ENCODE peak calls at places on chromosomes 5 and 9, in four cellular contexts. One of them, this sample, is unnamed.
A peak's percentile ranks its signal among the peaks of the same experiment; 100 is the strongest.

GRCh38 chr5:99104538-99105132 is 175.8 kb upstream of the CHD1 start:
- DNase-seq in CD4-positive, alpha-beta T cell: no peak
- DNase-seq in dorsolateral prefrontal cortex: no peak
- DNase-seq in GM13977: no peak
- DNase-seq in this sample: no peak

GRCh38 chr9:134377976-134378375 is 51.7 kb downstream of the RXRA start:
- DNase-seq in GM13977: no peak
- DNase-seq in dorsolateral prefrontal cortex: no peak
- DNase-seq in CD4-positive, alpha-beta T cell: no peak
- DNase-seq in this sample: no peak

GRCh38 chr9:5870691-5871090 is 20.0 kb upstream of the MLANA start:
- DNase-seq in CD4-positive, alpha-beta T cell: no peak
- DNase-seq in GM13977: no peak
- DNase-seq in dorsolateral prefrontal cortex: no peak
- DNase-seq in this sample: no peak

GRCh38 chr5:124148574-124148973 is 597.9 kb downstream of the ZNF608 start:
- DNase-seq in dorsolateral prefrontal cortex: no peak
- DNase-seq in GM13977: no peak
- DNase-seq in CD4-positive, alpha-beta T cell: no peak
- DNase-seq in this sample: no peak

GRCh38 chr5:10303699-10304170 is 4.0 kb downstream of the CMBL start:
- DNase-seq in dorsolateral prefrontal cortex: no peak
- DNase-seq in GM13977: no peak
- DNase-seq in CD4-positive, alpha-beta T cell: no peak
- DNase-seq in this sample: no peak

GRCh38 chr9:76292246-76292645 is 102.0 kb downstream of the RFK start:
- DNase-seq in GM13977: no peak
- DNase-seq in CD4-positive, alpha-beta T cell: no peak
- DNase-seq in dorsolateral prefrontal cortex: no peak
- DNase-seq in this sample: no peak

GRCh38 chr9:115262477-115262876 is 144.5 kb upstream of the TNC start:
- DNase-seq in dorsolateral prefrontal cortex: no peak
- DNase-seq in GM13977: no peak
- DNase-seq in CD4-positive, alpha-beta T cell: no peak
- DNase-seq in this sample: no peak

GRCh38 chr9:132185164-132186009 is 23.5 kb downstream of the NTNG2 start:
- DNase-seq in CD4-positive, alpha-beta T cell: no peak
- DNase-seq in dorsolateral prefrontal cortex: no peak
- DNase-seq in GM13977: no peak
- DNase-seq in this sample: no peak

GRCh38 chr5:150001660-150002493 is 1.3 kb downstream of the HMGXB3 start:
- DNase-seq in dorsolateral prefrontal cortex: no peak
- DNase-seq in CD4-positive, alpha-beta T cell: peak; percentile 37
- DNase-seq in GM13977: peak; percentile 81
- DNase-seq in this sample: peak; percentile 31

GRCh38 chr9:76557674-76558073 is 98.7 kb downstream of the GCNT1 start:
- DNase-seq in dorsolateral prefrontal cortex: no peak
- DNase-seq in GM13977: no peak
- DNase-seq in CD4-positive, alpha-beta T cell: no peak
- DNase-seq in this sample: no peak

GRCh38 chr5:93162201-93162654 is 418.8 kb downstream of the NR2F1-AS1 start:
- DNase-seq in dorsolateral prefrontal cortex: no peak
- DNase-seq in GM13977: no peak
- DNase-seq in CD4-positive, alpha-beta T cell: no peak
- DNase-seq in this sample: no peak

GRCh38 chr9:70954126-70954525 is 167.3 kb downstream of the TRPM3 start:
- DNase-seq in GM13977: no peak
- DNase-seq in dorsolateral prefrontal cortex: no peak
- DNase-seq in CD4-positive, alpha-beta T cell: no peak
- DNase-seq in this sample: no peak

GRCh38 chr5:43313854-43314457 is 744 bp upstream of the HMGCS1 start:
- DNase-seq in GM13977: no peak
- DNase-seq in CD4-positive, alpha-beta T cell: no peak
- DNase-seq in dorsolateral prefrontal cortex: no peak
- DNase-seq in this sample: peak; percentile 18

GRCh38 chr5:136864960-136865359 is 499.6 kb upstream of the TRPC7 start:
- DNase-seq in GM13977: no peak
- DNase-seq in CD4-positive, alpha-beta T cell: no peak
- DNase-seq in dorsolateral prefrontal cortex: no peak
- DNase-seq in this sample: no peak

GRCh38 chr5:54807421-54807820 is 178.0 kb downstream of the ESM1 start:
- DNase-seq in dorsolateral prefrontal cortex: no peak
- DNase-seq in CD4-positive, alpha-beta T cell: no peak
- DNase-seq in GM13977: no peak
- DNase-seq in this sample: no peak

GRCh38 chr9:69671291-69671903 is 774 bp downstream of the APBA1 start:
- DNase-seq in dorsolateral prefrontal cortex: no peak
- DNase-seq in CD4-positive, alpha-beta T cell: no peak
- DNase-seq in GM13977: no peak
- DNase-seq in this sample: no peak

GRCh38 chr5:173736374-173736773 is 119.9 kb upstream of the BOD1 start:
- DNase-seq in CD4-positive, alpha-beta T cell: no peak
- DNase-seq in GM13977: no peak
- DNase-seq in dorsolateral prefrontal cortex: no peak
- DNase-seq in this sample: no peak

GRCh38 chr5:154470949-154471870 is 6.8 kb downstream of the HAND1 start:
- DNase-seq in GM13977: no peak
- DNase-seq in CD4-positive, alpha-beta T cell: no peak
- DNase-seq in dorsolateral prefrontal cortex: no peak
- DNase-seq in this sample: no peak

GRCh38 chr9:136576269-136576626 is 30.4 kb upstream of the NOTCH1 start:
- DNase-seq in CD4-positive, alpha-beta T cell: no peak
- DNase-seq in dorsolateral prefrontal cortex: no peak
- DNase-seq in GM13977: no peak
- DNase-seq in this sample: no peak

GRCh38 chr5:167652690-167653089 is 638.8 kb upstream of the WWC1 start:
- DNase-seq in GM13977: no peak
- DNase-seq in dorsolateral prefrontal cortex: no peak
- DNase-seq in CD4-positive, alpha-beta T cell: no peak
- DNase-seq in this sample: no peak

GRCh38 chr9:108050894-108051293 is 561.3 kb upstream of the KLF4 start:
- DNase-seq in CD4-positive, alpha-beta T cell: no peak
- DNase-seq in dorsolateral prefrontal cortex: no peak
- DNase-seq in GM13977: no peak
- DNase-seq in this sample: no peak

GRCh38 chr5:1763548-1763911 is 36.1 kb downstream of the MRPL36 start:
- DNase-seq in GM13977: peak; percentile 83
- DNase-seq in dorsolateral prefrontal cortex: no peak
- DNase-seq in CD4-positive, alpha-beta T cell: no peak
- DNase-seq in this sample: peak; percentile 53

GRCh38 chr9:121651295-121652036 is at the start of gene DAB2IP:
- DNase-seq in GM13977: no peak
- DNase-seq in dorsolateral prefrontal cortex: peak; percentile 61
- DNase-seq in CD4-positive, alpha-beta T cell: no peak
- DNase-seq in this sample: peak; percentile 72

GRCh38 chr5:65113766-65114165 is 345.0 kb downstream of the CWC27 start:
- DNase-seq in CD4-positive, alpha-beta T cell: no peak
- DNase-seq in dorsolateral prefrontal cortex: no peak
- DNase-seq in GM13977: no peak
- DNase-seq in this sample: no peak

GRCh38 chr9:130054428-130054786 is 701 bp downstream of the GPR107 start:
- DNase-seq in dorsolateral prefrontal cortex: no peak
- DNase-seq in CD4-positive, alpha-beta T cell: no peak
- DNase-seq in GM13977: no peak
- DNase-seq in this sample: no peak

DNA sequence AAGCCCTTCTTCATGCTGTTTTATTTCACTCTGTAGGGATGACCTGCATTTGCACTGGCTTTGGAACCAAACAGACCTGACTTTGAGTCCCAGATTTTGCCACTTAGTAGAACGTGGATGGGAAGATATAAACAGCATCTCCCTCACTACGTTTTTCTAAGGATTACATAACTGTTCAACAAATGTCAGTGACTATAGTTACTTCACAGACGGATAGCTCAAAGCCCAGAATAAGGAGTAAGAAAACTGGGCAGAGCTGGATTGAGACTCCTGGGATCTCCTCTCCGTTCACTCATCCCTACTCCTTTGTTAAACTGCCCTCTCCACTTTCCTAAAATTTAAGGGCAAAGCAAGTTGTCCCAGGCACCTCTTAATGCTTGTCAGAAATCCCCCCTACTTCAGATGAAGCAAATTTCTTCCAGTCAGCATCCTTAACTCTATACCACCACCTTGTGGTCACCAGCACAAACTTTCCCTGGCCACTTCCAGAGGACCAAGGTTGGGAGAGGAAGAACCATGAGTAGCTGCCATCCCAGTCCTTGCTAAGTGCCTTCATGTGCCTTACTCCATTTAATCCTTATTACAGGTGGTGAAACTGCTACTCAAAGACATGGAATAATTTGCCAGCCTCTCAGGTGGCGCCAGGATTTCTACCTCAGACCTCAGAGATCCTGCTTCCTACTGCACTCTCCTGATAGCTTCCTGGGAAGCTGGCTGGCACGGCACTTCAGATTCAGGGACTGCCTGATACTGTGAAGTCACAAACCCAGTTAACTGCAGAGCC is 38.4 kb downstream of the EGR1 start:
- DNase-seq in CD4-positive, alpha-beta T cell: peak; percentile 24
- DNase-seq in dorsolateral prefrontal cortex: no peak
- DNase-seq in GM13977: peak; percentile 57
- DNase-seq in this sample: peak; percentile 39
- TF ChIP-seq CTCF in CD4-positive, alpha-beta T cell: peak; percentile 74
- TF ChIP-seq CTCF in dorsolateral prefrontal cortex: peak; percentile 64
- TF ChIP-seq CTCF in GM13977: peak; percentile 77
- TF ChIP-seq CTCF in this sample: peak; percentile 79

DNA sequence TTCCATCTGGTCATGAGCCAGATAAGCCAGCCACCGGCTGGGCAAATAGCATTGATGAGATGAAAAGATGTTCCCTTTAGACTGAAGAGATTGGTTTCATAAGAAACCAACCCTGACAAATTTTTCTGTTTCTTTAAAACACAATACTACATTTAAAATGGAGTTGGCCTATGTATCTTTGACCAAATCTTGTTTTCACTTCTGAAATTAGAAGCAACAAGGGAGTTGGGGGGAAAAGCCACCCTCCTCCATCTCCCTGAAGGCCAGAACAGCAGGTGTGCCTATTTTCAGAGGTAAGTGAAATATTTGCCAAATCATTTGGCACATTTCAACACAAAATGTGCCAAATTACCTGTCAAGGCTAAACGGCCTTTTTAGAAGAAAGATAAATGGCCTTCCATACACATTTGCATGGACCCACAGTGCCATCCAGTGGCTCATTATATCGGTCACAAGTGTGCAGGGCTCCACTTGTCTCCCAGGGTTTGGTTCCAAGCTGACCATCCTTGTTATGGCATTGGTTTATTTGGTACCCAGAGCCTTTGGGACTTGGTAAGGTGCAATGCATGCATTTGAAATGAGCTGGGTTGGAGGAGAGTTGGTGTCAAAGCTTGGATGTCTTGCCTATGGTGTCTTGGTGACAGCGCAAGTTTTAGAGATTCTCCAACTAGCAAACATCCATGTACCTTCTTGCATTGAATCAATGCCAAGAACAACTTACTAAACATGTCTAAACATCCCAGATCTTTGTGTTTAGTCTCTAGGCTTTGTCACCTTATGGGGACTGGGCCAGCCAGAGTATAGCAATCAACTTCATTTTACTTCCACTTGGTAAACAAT is 372.0 kb upstream of the KIF2A start:
- DNase-seq in CD4-positive, alpha-beta T cell: no peak
- DNase-seq in GM13977: peak; percentile 41
- DNase-seq in dorsolateral prefrontal cortex: peak; percentile 55
- DNase-seq in this sample: peak; percentile 62
- TF ChIP-seq CTCF in CD4-positive, alpha-beta T cell: no peak
- TF ChIP-seq CTCF in GM13977: peak; percentile 55
- TF ChIP-seq CTCF in dorsolateral prefrontal cortex: peak; percentile 76
- TF ChIP-seq CTCF in this sample: peak; percentile 85

GRCh38 chr9:21875893-21876292 is 73.5 kb downstream of the MTAP start:
- DNase-seq in dorsolateral prefrontal cortex: no peak
- DNase-seq in CD4-positive, alpha-beta T cell: no peak
- DNase-seq in GM13977: no peak
- DNase-seq in this sample: no peak

GRCh38 chr9:21871256-21871975 is 69.0 kb downstream of the MTAP start:
- DNase-seq in GM13977: no peak
- DNase-seq in dorsolateral prefrontal cortex: no peak
- DNase-seq in CD4-positive, alpha-beta T cell: no peak
- DNase-seq in this sample: no peak

GRCh38 chr9:21872696-21873095 is 70.3 kb downstream of the MTAP start:
- DNase-seq in GM13977: no peak
- DNase-seq in dorsolateral prefrontal cortex: no peak
- DNase-seq in CD4-positive, alpha-beta T cell: no peak
- DNase-seq in this sample: no peak

GRCh38 chr9:21873540-21874221 is 71.2 kb downstream of the MTAP start:
- DNase-seq in CD4-positive, alpha-beta T cell: no peak
- DNase-seq in GM13977: no peak
- DNase-seq in dorsolateral prefrontal cortex: no peak
- DNase-seq in this sample: no peak
- TF ChIP-seq CTCF in CD4-positive, alpha-beta T cell: no peak
- TF ChIP-seq CTCF in GM13977: no peak
- TF ChIP-seq CTCF in dorsolateral prefrontal cortex: no peak
- TF ChIP-seq CTCF in this sample: no peak

GRCh38 chr5:57503433-57503832 is 20.8 kb upstream of the ACTBL2 start:
- DNase-seq in CD4-positive, alpha-beta T cell: no peak
- DNase-seq in dorsolateral prefrontal cortex: no peak
- DNase-seq in GM13977: no peak
- DNase-seq in this sample: no peak

GRCh38 chr5:57495688-57496087 is 13.1 kb upstream of the ACTBL2 start:
- DNase-seq in CD4-positive, alpha-beta T cell: no peak
- DNase-seq in dorsolateral prefrontal cortex: no peak
- DNase-seq in GM13977: no peak
- DNase-seq in this sample: no peak

GRCh38 chr5:57501414-57502321 is 19.1 kb upstream of the ACTBL2 start:
- DNase-seq in dorsolateral prefrontal cortex: no peak
- DNase-seq in GM13977: no peak
- DNase-seq in CD4-positive, alpha-beta T cell: no peak
- DNase-seq in this sample: no peak

GRCh38 chr5:57497733-57498132 is 15.1 kb upstream of the ACTBL2 start:
- DNase-seq in GM13977: no peak
- DNase-seq in CD4-positive, alpha-beta T cell: no peak
- DNase-seq in dorsolateral prefrontal cortex: no peak
- DNase-seq in this sample: no peak

DNA sequence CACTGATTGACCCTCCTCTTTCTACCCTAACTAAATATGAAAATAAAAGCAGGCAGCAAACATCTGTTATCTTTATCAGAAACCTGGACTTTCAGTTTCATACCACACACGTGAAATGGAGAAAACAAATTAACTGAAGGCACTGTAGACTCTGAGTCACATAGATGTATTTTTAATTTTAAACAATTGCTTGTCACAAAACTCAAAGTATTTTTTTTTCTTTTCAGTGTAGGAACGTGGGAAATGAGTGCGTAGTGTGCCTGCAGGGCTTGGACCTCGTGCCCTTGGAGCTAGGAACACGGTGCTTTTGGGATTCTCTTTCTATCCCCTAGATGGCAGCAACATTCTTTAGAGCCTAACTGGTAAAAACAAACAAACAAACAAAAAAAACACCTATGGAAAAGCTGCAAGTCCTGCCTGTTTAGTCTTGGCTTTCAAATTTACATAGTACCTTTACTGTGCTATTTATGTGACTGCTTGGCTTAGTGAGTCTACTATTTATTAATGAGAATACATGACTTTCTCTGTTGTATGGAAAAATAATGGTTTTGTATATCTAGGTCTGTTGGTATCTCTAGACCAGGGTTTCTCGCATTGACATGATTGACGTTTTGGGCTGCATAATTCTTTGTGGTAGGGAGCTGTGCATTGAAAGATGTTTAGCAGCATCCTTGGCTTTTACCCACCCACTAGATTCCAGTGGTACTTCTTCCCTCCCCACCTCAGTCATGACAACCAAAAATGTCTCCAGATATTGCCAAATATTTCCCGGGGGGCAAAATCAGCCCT is 16.8 kb upstream of the ACTBL2 start:
- DNase-seq in GM13977: peak; percentile 42
- DNase-seq in dorsolateral prefrontal cortex: no peak
- DNase-seq in CD4-positive, alpha-beta T cell: no peak
- DNase-seq in this sample: no peak
- TF ChIP-seq CTCF in GM13977: peak; percentile 67
- TF ChIP-seq CTCF in dorsolateral prefrontal cortex: peak; percentile 73
- TF ChIP-seq CTCF in CD4-positive, alpha-beta T cell: peak; percentile 71
- TF ChIP-seq CTCF in this sample: peak; percentile 85